ENCODE peak calls at places on chromosome 2, in nine cellular contexts. One of them, this sample, is unnamed.

GRCh38 chr2:33672896-33673295 is 73.8 kb upstream of the FAM98A start:
- DNase-seq in lower leg skin: no peak
- DNase-seq in NB4: no peak
- DNase-seq in IMR-90: no peak
- DNase-seq in A549: no peak
- DNase-seq in prostate gland: no peak
- DNase-seq in endothelial cell of umbilical vein: no peak
- DNase-seq in testis: no peak
- DNase-seq in heart left ventricle: no peak
- DNase-seq in this sample: no peak

GRCh38 chr2:101828267-101829017 is 130.9 kb downstream of the MAP4K4 start:
- DNase-seq in IMR-90: no peak
- DNase-seq in endothelial cell of umbilical vein: no peak
- DNase-seq in testis: no peak
- DNase-seq in A549: no peak
- DNase-seq in prostate gland: no peak
- DNase-seq in heart left ventricle: no peak
- DNase-seq in NB4: no peak
- DNase-seq in lower leg skin: no peak
- DNase-seq in this sample: no peak

GRCh38 chr2:236264256-236264655 is at the start of gene ASB18:
- DNase-seq in IMR-90: no peak
- DNase-seq in heart left ventricle: peak; percentile 86
- DNase-seq in NB4: no peak
- DNase-seq in lower leg skin: no peak
- DNase-seq in A549: no peak
- DNase-seq in prostate gland: no peak
- DNase-seq in testis: no peak
- DNase-seq in endothelial cell of umbilical vein: no peak
- DNase-seq in this sample: no peak

GRCh38 chr2:150653351-150653750 is 165.9 kb upstream of the RND3 start:
- DNase-seq in endothelial cell of umbilical vein: no peak
- DNase-seq in NB4: no peak
- DNase-seq in testis: no peak
- DNase-seq in prostate gland: no peak
- DNase-seq in IMR-90: no peak
- DNase-seq in heart left ventricle: no peak
- DNase-seq in A549: no peak
- DNase-seq in lower leg skin: no peak
- DNase-seq in this sample: no peak

GRCh38 chr2:209383212-209383611 is 40.6 kb upstream of the MAP2 start:
- DNase-seq in NB4: peak; percentile 34
- DNase-seq in heart left ventricle: no peak
- DNase-seq in lower leg skin: no peak
- DNase-seq in testis: no peak
- DNase-seq in prostate gland: peak; percentile 14
- DNase-seq in IMR-90: peak; percentile 16
- DNase-seq in A549: peak; percentile 55
- DNase-seq in endothelial cell of umbilical vein: peak; percentile 74
- DNase-seq in this sample: peak; percentile 40

GRCh38 chr2:54760310-54760709 is 36.8 kb downstream of the EML6 start:
- DNase-seq in lower leg skin: no peak
- DNase-seq in A549: no peak
- DNase-seq in testis: no peak
- DNase-seq in heart left ventricle: no peak
- DNase-seq in IMR-90: no peak
- DNase-seq in prostate gland: no peak
- DNase-seq in endothelial cell of umbilical vein: no peak
- DNase-seq in NB4: no peak
- DNase-seq in this sample: no peak

GRCh38 chr2:95240091-95240490 is 32.8 kb downstream of the ZNF892 start:
- DNase-seq in IMR-90: no peak
- DNase-seq in heart left ventricle: no peak
- DNase-seq in endothelial cell of umbilical vein: no peak
- DNase-seq in lower leg skin: no peak
- DNase-seq in prostate gland: no peak
- DNase-seq in testis: no peak
- DNase-seq in A549: no peak
- DNase-seq in NB4: no peak
- DNase-seq in this sample: no peak

GRCh38 chr2:186554450-186554849 is 35.4 kb upstream of the ITGAV start:
- DNase-seq in endothelial cell of umbilical vein: peak; percentile 38
- DNase-seq in lower leg skin: no peak
- DNase-seq in A549: no peak
- DNase-seq in prostate gland: no peak
- DNase-seq in NB4: no peak
- DNase-seq in heart left ventricle: no peak
- DNase-seq in IMR-90: no peak
- DNase-seq in testis: no peak
- DNase-seq in this sample: no peak

GRCh38 chr2:73981081-73981968 is 3.4 kb upstream of the TET3 start:
- DNase-seq in endothelial cell of umbilical vein: no peak
- DNase-seq in IMR-90: no peak
- DNase-seq in A549: peak; percentile 58
- DNase-seq in heart left ventricle: peak; percentile 50
- DNase-seq in lower leg skin: no peak
- DNase-seq in prostate gland: no peak
- DNase-seq in NB4: peak; percentile 70
- DNase-seq in testis: no peak
- DNase-seq in this sample: no peak

GRCh38 chr2:39216495-39217191 is 27.1 kb downstream of the CDKL4 start:
- DNase-seq in lower leg skin: no peak
- DNase-seq in heart left ventricle: no peak
- DNase-seq in A549: no peak
- DNase-seq in endothelial cell of umbilical vein: no peak
- DNase-seq in testis: no peak
- DNase-seq in prostate gland: no peak
- DNase-seq in IMR-90: no peak
- DNase-seq in NB4: peak; percentile 84
- DNase-seq in this sample: no peak

GRCh38 chr2:108921096-108922030 is 67.7 kb downstream of the EDAR start:
- DNase-seq in testis: no peak
- DNase-seq in prostate gland: no peak
- DNase-seq in A549: no peak
- DNase-seq in NB4: no peak
- DNase-seq in IMR-90: no peak
- DNase-seq in lower leg skin: no peak
- DNase-seq in endothelial cell of umbilical vein: no peak
- DNase-seq in heart left ventricle: no peak
- DNase-seq in this sample: no peak

GRCh38 chr2:175169191-175169590 is 1.2 kb upstream of the ATF2 start:
- DNase-seq in A549: no peak
- DNase-seq in endothelial cell of umbilical vein: no peak
- DNase-seq in IMR-90: no peak
- DNase-seq in lower leg skin: no peak
- DNase-seq in NB4: no peak
- DNase-seq in prostate gland: no peak
- DNase-seq in heart left ventricle: no peak
- DNase-seq in testis: no peak
- DNase-seq in this sample: no peak

GRCh38 chr2:175167076-175167791 is 769 bp downstream of the ATF2 start:
- DNase-seq in heart left ventricle: peak; percentile 28
- DNase-seq in testis: no peak
- DNase-seq in NB4: no peak
- DNase-seq in prostate gland: no peak
- DNase-seq in endothelial cell of umbilical vein: peak; percentile 61
- DNase-seq in A549: peak; percentile 32
- DNase-seq in lower leg skin: peak; percentile 26
- DNase-seq in IMR-90: no peak
- DNase-seq in this sample: no peak

GRCh38 chr2:175166216-175166824 is 1.7 kb downstream of the ATF2 start:
- DNase-seq in NB4: no peak
- DNase-seq in prostate gland: no peak
- DNase-seq in A549: no peak
- DNase-seq in endothelial cell of umbilical vein: no peak
- DNase-seq in heart left ventricle: no peak
- DNase-seq in lower leg skin: no peak
- DNase-seq in IMR-90: no peak
- DNase-seq in testis: no peak
- DNase-seq in this sample: no peak

GRCh38 chr2:175167792-175168563 is at the start of gene ATF2:
- DNase-seq in heart left ventricle: peak; percentile 99
- DNase-seq in testis: peak; percentile 100
- DNase-seq in NB4: peak; percentile 100
- DNase-seq in A549: peak; percentile 100
- DNase-seq in endothelial cell of umbilical vein: peak; percentile 100
- DNase-seq in IMR-90: peak; percentile 100
- DNase-seq in prostate gland: peak; percentile 99
- DNase-seq in lower leg skin: peak; percentile 99
- DNase-seq in this sample: peak; percentile 79

DNA sequence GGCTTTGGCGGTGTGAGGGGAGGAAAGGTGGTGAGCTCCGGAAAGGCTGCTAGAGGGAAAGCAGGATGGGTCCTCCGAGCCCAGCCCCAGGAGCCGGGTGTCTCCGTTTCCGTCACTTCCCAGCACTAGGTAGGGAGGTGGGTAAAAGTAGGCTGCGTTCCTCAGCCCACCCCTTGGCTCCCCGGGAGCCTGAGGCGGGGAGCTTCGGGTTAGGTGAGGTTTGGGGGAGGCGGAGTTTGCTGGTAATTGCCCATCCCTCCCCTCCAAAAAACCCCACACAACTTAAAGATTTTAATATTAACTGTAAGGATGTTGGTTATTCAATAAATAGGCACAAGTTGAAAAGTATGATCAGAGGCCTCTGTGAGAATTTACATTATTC is 552 bp upstream of the ATF2 start:
- DNase-seq in endothelial cell of umbilical vein: no peak
- DNase-seq in A549: no peak
- DNase-seq in testis: no peak
- DNase-seq in IMR-90: no peak
- DNase-seq in prostate gland: no peak
- DNase-seq in lower leg skin: no peak
- DNase-seq in NB4: no peak
- DNase-seq in heart left ventricle: no peak
- DNase-seq in this sample: no peak
- TF ChIP-seq POLR2A in endothelial cell of umbilical vein: peak; percentile 47
- TF ChIP-seq POLR2A in A549: peak; percentile 65
- TF ChIP-seq POLR2A in testis: no peak
- TF ChIP-seq POLR2A in IMR-90: no peak
- TF ChIP-seq POLR2A in prostate gland: no peak
- TF ChIP-seq POLR2A in lower leg skin: no peak
- TF ChIP-seq POLR2A in NB4: no peak
- TF ChIP-seq POLR2A in heart left ventricle: no peak
- TF ChIP-seq POLR2A in this sample: peak; percentile 77

GRCh38 chr2:237601453-237602116 is 11.1 kb upstream of the RAB17 start:
- DNase-seq in IMR-90: no peak
- DNase-seq in endothelial cell of umbilical vein: no peak
- DNase-seq in NB4: no peak
- DNase-seq in testis: no peak
- DNase-seq in A549: no peak
- DNase-seq in lower leg skin: no peak
- DNase-seq in heart left ventricle: no peak
- DNase-seq in prostate gland: no peak
- DNase-seq in this sample: no peak
- TF ChIP-seq POLR2A in IMR-90: no peak
- TF ChIP-seq POLR2A in endothelial cell of umbilical vein: no peak
- TF ChIP-seq POLR2A in NB4: no peak
- TF ChIP-seq POLR2A in testis: no peak
- TF ChIP-seq POLR2A in A549: no peak
- TF ChIP-seq POLR2A in lower leg skin: no peak
- TF ChIP-seq POLR2A in heart left ventricle: no peak
- TF ChIP-seq POLR2A in prostate gland: no peak
- TF ChIP-seq POLR2A in this sample: no peak

GRCh38 chr2:222421626-222422025 is 2.7 kb upstream of the SGPP2 start:
- DNase-seq in NB4: no peak
- DNase-seq in prostate gland: no peak
- DNase-seq in endothelial cell of umbilical vein: no peak
- DNase-seq in heart left ventricle: no peak
- DNase-seq in testis: no peak
- DNase-seq in IMR-90: no peak
- DNase-seq in A549: no peak
- DNase-seq in lower leg skin: no peak
- DNase-seq in this sample: no peak

GRCh38 chr2:222423186-222423585 is 1.2 kb upstream of the SGPP2 start:
- DNase-seq in A549: no peak
- DNase-seq in endothelial cell of umbilical vein: no peak
- DNase-seq in testis: no peak
- DNase-seq in heart left ventricle: no peak
- DNase-seq in IMR-90: no peak
- DNase-seq in prostate gland: no peak
- DNase-seq in NB4: no peak
- DNase-seq in lower leg skin: no peak
- DNase-seq in this sample: no peak

GRCh38 chr2:222424281-222424728 is at the start of gene SGPP2:
- DNase-seq in endothelial cell of umbilical vein: no peak
- DNase-seq in lower leg skin: no peak
- DNase-seq in A549: no peak
- DNase-seq in testis: peak; percentile 54
- DNase-seq in IMR-90: no peak
- DNase-seq in NB4: no peak
- DNase-seq in prostate gland: no peak
- DNase-seq in heart left ventricle: no peak
- DNase-seq in this sample: no peak

GRCh38 chr2:222424729-222425671 is 657 bp downstream of the SGPP2 start:
- DNase-seq in prostate gland: no peak
- DNase-seq in IMR-90: no peak
- DNase-seq in heart left ventricle: peak; percentile 61
- DNase-seq in endothelial cell of umbilical vein: no peak
- DNase-seq in A549: no peak
- DNase-seq in testis: peak; percentile 18
- DNase-seq in NB4: no peak
- DNase-seq in lower leg skin: no peak
- DNase-seq in this sample: no peak

DNA sequence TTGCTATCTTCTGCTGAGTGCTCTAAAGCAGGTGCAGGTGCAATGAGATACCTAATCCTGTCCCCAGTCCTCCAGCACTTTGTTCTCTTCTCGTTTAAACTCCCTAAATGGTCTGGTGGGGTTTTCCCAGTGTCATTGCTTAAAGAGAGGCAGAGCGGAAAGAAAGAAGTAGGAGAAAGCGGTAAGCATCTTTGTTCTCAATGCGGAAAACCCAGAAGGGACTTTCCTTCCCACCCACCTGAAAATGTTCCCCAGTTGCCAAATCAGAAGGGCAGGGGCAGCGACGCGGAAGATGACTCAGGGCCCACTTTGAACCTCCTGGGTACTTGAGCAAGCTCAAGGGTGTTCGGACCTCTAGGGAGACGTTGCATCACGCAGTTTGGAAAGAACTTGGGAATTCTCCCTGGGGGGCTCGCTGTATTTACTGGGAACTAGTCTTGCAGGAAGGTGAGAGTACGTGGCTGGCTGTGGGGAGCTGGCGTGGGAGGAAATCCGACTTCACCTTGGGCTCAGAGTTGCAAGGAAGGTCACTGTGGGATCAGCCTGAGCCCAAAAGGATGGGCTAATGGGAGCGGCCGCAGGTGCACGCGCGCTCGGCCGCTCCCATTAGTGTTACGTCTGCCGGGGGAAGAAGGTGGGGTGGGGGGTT is 587 bp upstream of the SGPP2 start:
- DNase-seq in NB4: no peak
- DNase-seq in prostate gland: no peak
- DNase-seq in heart left ventricle: no peak
- DNase-seq in endothelial cell of umbilical vein: no peak
- DNase-seq in lower leg skin: no peak
- DNase-seq in IMR-90: no peak
- DNase-seq in testis: no peak
- DNase-seq in A549: no peak
- DNase-seq in this sample: no peak
- TF ChIP-seq POLR2A in NB4: no peak
- TF ChIP-seq POLR2A in prostate gland: no peak
- TF ChIP-seq POLR2A in heart left ventricle: no peak
- TF ChIP-seq POLR2A in endothelial cell of umbilical vein: no peak
- TF ChIP-seq POLR2A in lower leg skin: no peak
- TF ChIP-seq POLR2A in IMR-90: no peak
- TF ChIP-seq POLR2A in testis: no peak
- TF ChIP-seq POLR2A in A549: no peak
- TF ChIP-seq POLR2A in this sample: no peak

GRCh38 chr2:85445316-85446295 is 27.1 kb downstream of the SH2D6 start:
- DNase-seq in lower leg skin: no peak
- DNase-seq in testis: peak; percentile 83
- DNase-seq in NB4: no peak
- DNase-seq in endothelial cell of umbilical vein: no peak
- DNase-seq in prostate gland: no peak
- DNase-seq in IMR-90: peak; percentile 84
- DNase-seq in heart left ventricle: peak; percentile 62
- DNase-seq in A549: peak; percentile 67
- DNase-seq in this sample: no peak
- TF ChIP-seq POLR2A in lower leg skin: no peak
- TF ChIP-seq POLR2A in testis: no peak
- TF ChIP-seq POLR2A in NB4: no peak
- TF ChIP-seq POLR2A in endothelial cell of umbilical vein: no peak
- TF ChIP-seq POLR2A in prostate gland: no peak
- TF ChIP-seq POLR2A in IMR-90: no peak
- TF ChIP-seq POLR2A in heart left ventricle: no peak
- TF ChIP-seq POLR2A in A549: no peak
- TF ChIP-seq POLR2A in this sample: no peak

This sample was measured in H54.